ENCODE peak calls at places on chromosomes 6 and 20, in six cellular contexts. E is upper lobe of left lung, M is transverse colon, T is HCT116, H is SK-N-SH, W is GM23338. B is an unnamed sample.
A peak's percentile ranks its signal among the peaks of the same experiment; 100 is the strongest.

GRCh38 chr6:45687570-45687969 is 309.8 kb upstream of the SUPT3H start:
- DNase-seq in E (no peak), M (no peak), T (no peak), H (no peak), W (no peak), B (no peak)

GRCh38 chr6:105821027-105821426 is 265.1 kb upstream of the PRDM1 start:
- DNase-seq in E (no peak), M (no peak), T (no peak), H (no peak), W (no peak), B (no peak)

GRCh38 chr6:15400572-15401004 is 154.7 kb downstream of the JARID2 start:
- DNase-seq in E (peak; percentile 70), M (peak; percentile 47), T (no peak), H (peak; percentile 61), W (peak; percentile 64), B (peak; percentile 85)

GRCh38 chr6:51273228-51273961 is 454.7 kb downstream of the TFAP2B start:
- DNase-seq in E (peak; percentile 22), M (no peak), T (no peak), H (no peak), W (no peak), B (no peak)

GRCh38 chr20:51125774-51126173 is 102.9 kb upstream of the KCNG1 start:
- DNase-seq in E (no peak), M (no peak), T (no peak), H (no peak), W (no peak), B (no peak)

GRCh38 chr6:53179961-53180651 is 31.5 kb upstream of the GCM1 start:
- DNase-seq in E (peak; percentile 53), M (peak; percentile 59), T (no peak), H (no peak), W (no peak), B (peak; percentile 77)

GRCh38 chr6:87633851-87634250 is 43.9 kb downstream of the ORC3 start:
- DNase-seq in E (no peak), M (no peak), T (no peak), H (no peak), W (no peak), B (no peak)

GRCh38 chr20:40961176-40961575 is 67.4 kb upstream of the TOP1 start:
- DNase-seq in E (no peak), M (no peak), T (no peak), H (no peak), W (no peak), B (no peak)

GRCh38 chr6:144145546-144145945 is 4.8 kb upstream of the STX11 start:
- DNase-seq in E (no peak), M (no peak), T (no peak), H (no peak), W (no peak), B (no peak)

GRCh38 chr6:62283828-62284411 is 2.1 kb downstream of the KHDRBS2 start:
- DNase-seq in E (no peak), M (no peak), T (peak; percentile 7), H (peak; percentile 23), W (peak; percentile 60), B (no peak)

GRCh38 chr6:71349395-71349794 is 60.8 kb downstream of the OGFRL1 start:
- DNase-seq in E (no peak), M (no peak), T (peak; percentile 16), H (peak; percentile 4), W (peak; percentile 60), B (no peak)

GRCh38 chr6:40325041-40325440 is 262.1 kb downstream of the LRFN2 start:
- DNase-seq in E (no peak), M (peak; percentile 19), T (no peak), H (no peak), W (no peak), B (no peak)

GRCh38 chr6:154487367-154488275 is 22.9 kb downstream of the CNKSR3 start:
- DNase-seq in E (no peak), M (no peak), T (no peak), H (peak; percentile 43), W (no peak), B (no peak)

GRCh38 chr20:3248167-3248992 is 9.4 kb upstream of the SLC4A11 start:
- DNase-seq in E (peak; percentile 30), M (no peak), T (no peak), H (no peak), W (peak; percentile 87), B (peak; percentile 74)

GRCh38 chr6:158057213-158057987 is 75.7 kb downstream of the SYNJ2 start:
- DNase-seq in E (no peak), M (no peak), T (peak; percentile 90), H (no peak), W (no peak), B (no peak)

GRCh38 chr6:121549741-121550140 is 114.3 kb downstream of the GJA1 start:
- DNase-seq in E (no peak), M (no peak), T (no peak), H (no peak), W (no peak), B (no peak)

GRCh38 chr6:116101298-116101718 is 655 bp downstream of the NT5DC1 start:
- DNase-seq in E (peak; percentile 86), M (peak; percentile 86), T (no peak), H (no peak), W (no peak), B (no peak)

GRCh38 chr20:11373391-11373790 is 544.3 kb upstream of the BTBD3 start:
- DNase-seq in E (no peak), M (no peak), T (no peak), H (no peak), W (no peak), B (no peak)

GRCh38 chr20:25319241-25320034 is 71.2 kb downstream of the ABHD12 start:
- DNase-seq in E (no peak), M (no peak), T (no peak), H (no peak), W (no peak), B (peak; percentile 74)

GRCh38 chr20:17822039-17822438 is 122.3 kb downstream of the BANF2 start:
- DNase-seq in E (peak; percentile 76), M (peak; percentile 75), T (no peak), H (no peak), W (no peak), B (no peak)

GRCh38 chr6:125869427-125869826 is 78.7 kb downstream of the NCOA7 start:
- DNase-seq in E (no peak), M (no peak), T (no peak), H (peak; percentile 4), W (no peak), B (no peak)

DNA sequence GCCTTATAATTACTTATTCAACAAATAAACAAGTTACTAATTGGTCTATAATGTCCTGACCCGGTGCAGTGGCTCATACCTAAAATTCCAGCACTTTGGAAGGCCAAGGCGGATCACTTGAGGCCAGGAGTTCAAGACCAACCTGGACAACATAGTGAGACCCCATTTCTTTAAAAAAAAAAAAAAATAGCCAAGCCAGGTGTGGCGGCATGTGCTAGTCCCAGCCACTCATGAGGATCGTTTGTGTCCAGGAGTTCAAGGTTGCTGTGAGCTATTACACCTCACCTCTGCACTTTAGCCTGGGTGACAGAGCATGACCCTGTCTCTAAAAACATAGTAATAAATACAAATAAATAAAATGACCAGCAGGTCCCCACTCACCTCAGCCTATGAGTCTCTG is 9.8 kb upstream of the UBE2V1 start:
- DNase-seq in E (no peak), M (no peak), T (no peak), H (no peak), W (no peak), B (no peak)
- H3K27ac ChIP-seq in E (no peak overlapping the region), M (no peak overlapping the region), T (no peak overlapping the region), H (no peak overlapping the region), W (no peak overlapping the region), B (no peak overlapping the region)

DNA sequence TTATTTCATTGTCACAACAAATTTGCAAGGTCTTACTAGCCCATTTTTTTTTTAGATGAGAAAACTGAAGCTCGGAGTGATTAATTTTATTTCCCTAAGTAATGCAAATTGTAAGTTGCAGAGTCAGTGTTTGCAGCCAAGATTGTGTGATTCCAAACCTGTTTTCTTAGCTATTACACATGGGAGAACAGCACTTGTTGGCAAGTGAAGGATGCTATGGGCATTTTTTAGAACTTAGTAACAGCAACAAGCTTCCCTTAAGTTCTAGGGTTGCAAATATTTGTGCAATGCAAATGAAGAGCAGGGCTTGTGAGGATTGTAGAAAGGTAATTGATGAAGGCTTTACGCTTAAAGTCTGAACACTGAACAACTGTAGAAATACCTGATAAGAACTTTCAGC is 224.8 kb downstream of the RFPL4B start:
- DNase-seq in E (no peak), M (no peak), T (no peak), H (no peak), W (no peak), B (no peak)
- TF ChIP-seq POLR2AphosphoS5 in E (no peak), M (no peak), T (no peak), H (no peak), W (no peak), B (no peak)

GRCh38 chr6:89311853-89312531 is 3.1 kb downstream of the GABRR2 start:
- DNase-seq in E (peak; percentile 76), M (peak; percentile 55), T (no peak), H (no peak), W (peak; percentile 88), B (no peak)
- H3K27ac ChIP-seq in E (peak overlapping the region; percentile 15), M (peak overlapping the region; percentile 64), T (no peak overlapping the region), H (peak overlapping the region; percentile 61), W (no peak overlapping the region), B (peak overlapping the region; percentile 21)

GRCh38 chr6:63543982-63544381 is 28.3 kb upstream of the LOC128125822 start:
- DNase-seq in E (no peak), M (no peak), T (no peak), H (no peak), W (no peak), B (no peak)

GRCh38 chr6:63546697-63547096 is 25.6 kb upstream of the LOC128125822 start:
- DNase-seq in E (no peak), M (no peak), T (no peak), H (no peak), W (no peak), B (no peak)

GRCh38 chr6:63553208-63553607 is 19.1 kb upstream of the LOC128125822 start:
- DNase-seq in E (no peak), M (no peak), T (no peak), H (no peak), W (no peak), B (no peak)

GRCh38 chr6:63546236-63546635 is 26.0 kb upstream of the LOC128125822 start:
- DNase-seq in E (no peak), M (no peak), T (no peak), H (no peak), W (no peak), B (no peak)

DNA sequence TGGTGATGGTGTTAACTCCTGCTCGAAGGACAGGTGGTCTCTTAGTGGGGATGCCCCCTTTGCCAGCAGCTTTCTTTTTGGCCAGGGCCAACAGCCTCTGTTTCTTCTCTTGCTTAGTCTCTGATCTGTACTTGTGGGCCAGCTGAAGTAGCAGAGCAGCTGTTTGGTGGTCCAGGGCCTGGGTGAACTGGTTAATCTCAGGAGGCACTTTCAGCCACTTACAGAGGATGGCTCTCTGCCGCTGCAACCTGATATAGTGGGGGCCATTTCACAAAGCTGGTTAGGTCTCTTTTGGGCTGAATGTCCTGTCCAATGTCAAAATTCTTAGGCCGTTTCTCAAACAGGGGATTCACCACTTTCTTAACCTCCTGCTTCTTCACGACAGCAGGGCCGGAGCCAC is 23.2 kb upstream of the LOC128125822 start:
- DNase-seq in E (no peak), M (no peak), T (no peak), H (no peak), W (no peak), B (no peak)
- TF ChIP-seq POLR2AphosphoS5 in E (no peak), M (no peak), T (no peak), H (no peak), W (no peak), B (no peak)

B was measured in spleen.